ENCODE peak calls at places on chromosome 3, in six cellular contexts. N, T, A, R, Y and S are unnamed samples.

GRCh38 chr3:189787622-189788021 is 156.4 kb downstream of the TP63 start:
- DNase-seq in R (no peak), T (no peak), Y (no peak), N (no peak), A (no peak), S (no peak)

GRCh38 chr3:134904333-134904771 is 109.3 kb downstream of the EPHB1 start:
- DNase-seq in R (no peak), A (no peak), N (no peak), Y (no peak), T (no peak), S (no peak)

GRCh38 chr3:23952646-23953045 is 7.6 kb downstream of the NR1D2 start:
- DNase-seq in N (no peak), A (no peak), Y (no peak), T (no peak), R (no peak), S (no peak)

GRCh38 chr3:11391930-11392688 is 119.9 kb downstream of the ATG7 start:
- DNase-seq in N (no peak), Y (no peak), T (no peak), R (no peak), A (no peak), S (no peak)

GRCh38 chr3:105334138-105334882 is 32.4 kb upstream of the ALCAM start:
- DNase-seq in R (no peak), A (no peak), N (no peak), Y (no peak), T (no peak), S (no peak)

GRCh38 chr3:49248828-49249227 is 28.2 kb downstream of the C3orf62 start:
- DNase-seq in Y (no peak), R (no peak), T (no peak), A (no peak), N (peak; percentile 13), S (peak; percentile 22)

GRCh38 chr3:179729981-179730380 is 77.1 kb downstream of the USP13 start:
- DNase-seq in N (no peak), A (no peak), R (no peak), Y (no peak), T (no peak), S (no peak)

GRCh38 chr3:179729086-179729485 is 76.2 kb downstream of the USP13 start:
- DNase-seq in A (no peak), Y (no peak), T (no peak), R (no peak), N (no peak), S (no peak)

GRCh38 chr3:80099559-80099958 is 331.8 kb upstream of the ROBO1 start:
- DNase-seq in A (no peak), Y (no peak), R (no peak), T (no peak), N (no peak), S (no peak)

GRCh38 chr3:14803101-14803980 is 15.4 kb upstream of the FGD5 start:
- DNase-seq in T (peak; percentile 30), N (peak; percentile 46), R (no peak), Y (no peak), A (no peak), S (no peak)

GRCh38 chr3:158403013-158403412 is 168.0 kb upstream of the MLF1 start:
- DNase-seq in T (no peak), N (no peak), A (no peak), Y (no peak), R (no peak), S (no peak)

GRCh38 chr3:51710631-51711351 is 3.9 kb downstream of the GRM2 start:
- DNase-seq in N (peak; percentile 52), Y (peak; percentile 41), R (no peak), T (peak; percentile 19), A (no peak), S (no peak)

GRCh38 chr3:125310623-125311076 is 64.5 kb downstream of the ZNF148 start:
- DNase-seq in N (no peak), R (peak; percentile 59), A (no peak), Y (no peak), T (no peak), S (no peak)

GRCh38 chr3:37542286-37542685 is 319.4 kb upstream of the CTDSPL start:
- DNase-seq in T (no peak), N (no peak), R (no peak), A (no peak), Y (no peak), S (no peak)

GRCh38 chr3:25354071-25354470 is 74.0 kb upstream of the RARB start:
- DNase-seq in R (no peak), T (no peak), N (no peak), Y (no peak), A (no peak), S (no peak)
- H3K27ac ChIP-seq in R (no peak overlapping the region), T (no peak overlapping the region), N (no peak overlapping the region), Y (no peak overlapping the region), A (no peak overlapping the region), S (no peak overlapping the region)

GRCh38 chr3:25677121-25677520 is 12.4 kb upstream of the TOP2B start:
- DNase-seq in R (no peak), Y (no peak), T (no peak), A (no peak), N (no peak), S (no peak)

GRCh38 chr3:25678581-25678980 is 13.9 kb upstream of the TOP2B start:
- DNase-seq in R (no peak), N (no peak), T (no peak), Y (no peak), A (no peak), S (no peak)

GRCh38 chr3:25679166-25679565 is 14.5 kb upstream of the TOP2B start:
- DNase-seq in N (no peak), T (no peak), R (no peak), Y (no peak), A (no peak), S (no peak)

GRCh38 chr3:25673738-25674298 is 9.1 kb upstream of the TOP2B start:
- DNase-seq in Y (no peak), A (no peak), R (no peak), T (no peak), N (no peak), S (no peak)

GRCh38 chr3:25674670-25675069 is 10.0 kb upstream of the TOP2B start:
- DNase-seq in N (no peak), Y (no peak), A (no peak), R (no peak), T (no peak), S (no peak)
- H3K27ac ChIP-seq in N (no peak overlapping the region), Y (no peak overlapping the region), A (no peak overlapping the region), R (no peak overlapping the region), T (no peak overlapping the region), S (no peak overlapping the region)

GRCh38 chr3:1830851-1831250 is 267.8 kb upstream of the CNTN4 start:
- DNase-seq in A (no peak), T (no peak), R (no peak), N (no peak), Y (no peak), S (no peak)
- H3K27ac ChIP-seq in A (no peak overlapping the region), T (no peak overlapping the region), R (no peak overlapping the region), N (no peak overlapping the region), Y (no peak overlapping the region), S (no peak overlapping the region)

DNA sequence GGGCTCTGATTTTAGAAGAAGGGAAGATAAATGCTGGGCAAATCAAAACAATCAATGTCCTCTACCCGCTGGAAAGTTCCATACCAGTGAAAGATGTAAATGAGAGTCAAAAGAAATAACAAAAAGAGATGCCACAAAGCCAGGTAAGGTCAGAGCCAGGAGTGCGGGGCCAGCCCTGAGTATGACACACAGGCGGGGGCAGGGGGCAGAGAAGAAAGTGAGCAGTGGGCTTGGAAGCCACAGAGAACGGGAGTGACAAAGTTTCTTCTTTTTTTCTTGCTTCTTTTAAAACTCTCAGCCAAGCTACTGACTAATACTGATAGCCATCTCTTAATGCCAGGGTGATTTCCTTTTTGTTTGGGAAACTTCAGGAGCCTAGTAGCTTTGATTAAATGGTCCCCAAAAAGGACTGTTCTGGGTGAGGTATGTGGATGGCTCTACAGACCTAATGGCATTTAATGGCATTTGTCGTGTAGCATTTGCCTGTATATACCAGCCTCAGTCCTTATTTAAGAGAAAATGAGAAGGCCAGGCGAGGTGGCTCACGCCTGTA is 23.1 kb upstream of the TSEN2 start:
- DNase-seq in N (no peak), T (no peak), A (no peak), Y (no peak), R (no peak), S (no peak)
- H3K27ac ChIP-seq in N (no peak overlapping the region), T (no peak overlapping the region), A (no peak overlapping the region), Y (no peak overlapping the region), R (no peak overlapping the region), S (no peak overlapping the region)

DNA sequence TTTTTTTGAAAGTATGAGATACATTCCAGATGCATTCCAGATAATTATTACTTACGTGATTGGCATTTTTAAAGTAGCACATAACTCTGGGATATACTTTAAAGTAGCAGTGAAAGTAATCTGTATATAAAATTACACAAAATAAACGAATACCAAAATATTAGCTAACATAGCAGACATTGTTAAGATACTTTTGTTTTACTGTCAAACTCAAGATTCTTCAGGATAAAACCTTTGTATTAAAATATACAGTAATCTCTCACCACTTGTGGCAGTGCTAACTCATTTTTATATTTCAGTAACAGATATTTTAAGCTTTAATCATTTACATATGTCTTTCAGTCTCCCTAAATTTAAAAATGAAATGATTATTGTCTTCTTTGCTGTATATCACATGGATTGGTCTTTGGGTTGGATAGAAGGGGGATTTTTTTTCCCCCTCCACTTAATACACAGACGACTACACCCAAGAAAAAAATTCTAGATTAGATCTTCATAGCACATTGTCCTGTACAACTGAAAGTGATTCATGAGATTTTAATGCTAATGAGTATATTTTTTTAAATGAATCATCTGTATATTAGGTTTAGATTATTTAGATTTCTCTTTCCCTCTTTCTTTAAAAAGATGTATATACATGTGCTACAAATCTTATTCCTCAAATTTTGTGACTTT is 24.6 kb upstream of the EBLN2 start:
- DNase-seq in T (no peak), N (no peak), Y (no peak), R (no peak), A (no peak), S (no peak)
- H3K27ac ChIP-seq in T (no peak overlapping the region), N (no peak overlapping the region), Y (no peak overlapping the region), R (no peak overlapping the region), A (no peak overlapping the region), S (peak overlapping the region; percentile 25)